ENCODE peak calls at places on chromosomes 6 and 20, in seven cellular contexts. K is GM04503, O is KBM-7, T is endothelial cell, F is endothelial cell of umbilical vein, D is amygdala, B is T-helper 1 cell. N is an unnamed sample.

GRCh38 chr6:158408552-158409130 is 96.4 kb downstream of the TULP4 start:
- DNase-seq in K (peak), B (no peak), T (peak), O (peak), F (peak), D (peak), N (no peak)

GRCh38 chr20:52515877-52516276 is 324.3 kb upstream of the ZFP64 start:
- DNase-seq in T (no peak), D (no peak), F (no peak), K (no peak), O (no peak), B (no peak), N (no peak)

GRCh38 chr6:2127484-2127911 is 117.9 kb downstream of the GMDS start:
- DNase-seq in D (no peak), F (peak), O (no peak), B (peak), K (no peak), T (peak), N (no peak)

GRCh38 chr6:124956018-124956417 is 6.2 kb upstream of the RNF217 start:
- DNase-seq in K (no peak), D (no peak), T (no peak), B (no peak), F (no peak), O (no peak), N (no peak)

GRCh38 chr6:69865126-69865525 is 1.2 kb upstream of the COL19A1 start:
- DNase-seq in O (no peak), T (no peak), D (no peak), K (peak), B (no peak), F (peak), N (no peak)

GRCh38 chr6:110999634-111000270 is 17.9 kb downstream of the RPF2 start:
- DNase-seq in K (no peak), F (peak), T (no peak), D (no peak), B (peak), O (peak), N (no peak)

GRCh38 chr20:63699466-63700198 is 3.2 kb downstream of the TNFRSF6B start:
- DNase-seq in D (no peak), K (no peak), B (no peak), O (no peak), T (no peak), F (no peak), N (no peak)

GRCh38 chr6:145734486-145735355 is 599 bp downstream of the EPM2A start:
- DNase-seq in F (peak), K (no peak), D (peak), B (peak), T (peak), O (peak), N (peak)

GRCh38 chr6:135062735-135063134 is 8.1 kb upstream of the HBS1L start:
- DNase-seq in O (no peak), K (no peak), F (no peak), D (no peak), B (no peak), T (no peak), N (no peak)

GRCh38 chr6:157099912-157100593 is 223.3 kb downstream of the TMEM242 start:
- DNase-seq in T (no peak), F (peak), B (peak), K (no peak), O (peak), D (no peak), N (no peak)

GRCh38 chr20:36175475-36175995 is 21.0 kb downstream of the EPB41L1 start:
- DNase-seq in F (no peak), O (no peak), B (no peak), T (no peak), D (no peak), K (no peak), N (no peak)

GRCh38 chr6:4888841-4889240 is 112.6 kb downstream of the CDYL start:
- DNase-seq in O (no peak), T (no peak), F (no peak), K (no peak), D (no peak), B (no peak), N (no peak)

GRCh38 chr6:7446644-7447325 is 57.2 kb downstream of the RIOK1 start:
- DNase-seq in O (no peak), K (no peak), D (no peak), F (no peak), T (no peak), B (no peak), N (no peak)

GRCh38 chr20:47063808-47064207 is 169.2 kb downstream of the EYA2 start:
- DNase-seq in O (no peak), T (no peak), D (no peak), F (no peak), K (no peak), B (no peak), N (no peak)

GRCh38 chr6:116364361-116364760 is 6.4 kb upstream of the DSE start:
- DNase-seq in F (no peak), D (no peak), K (no peak), B (no peak), O (no peak), T (no peak), N (no peak)

GRCh38 chr6:160378218-160378617 is 30.0 kb downstream of the SLC22A3 start:
- DNase-seq in K (no peak), B (no peak), D (no peak), O (no peak), T (no peak), F (no peak), N (no peak)

GRCh38 chr6:96465321-96465903 is 56.2 kb upstream of the UFL1 start:
- DNase-seq in F (no peak), O (no peak), B (peak), T (no peak), D (no peak), K (no peak), N (no peak)

GRCh38 chr20:58868795-58869194 is 16.3 kb downstream of the GNAS start:
- DNase-seq in D (peak), T (no peak), F (no peak), B (no peak), K (no peak), O (peak), N (no peak)

GRCh38 chr20:12982098-12982497 is 26.7 kb upstream of the SPTLC3 start:
- DNase-seq in O (no peak), F (no peak), K (no peak), T (no peak), D (no peak), B (no peak), N (no peak)

GRCh38 chr20:3751664-3752385 is 15.7 kb downstream of the ADISSP start:
- DNase-seq in K (no peak), F (no peak), O (no peak), T (no peak), D (no peak), B (peak), N (no peak)

GRCh38 chr6:128316258-128316952 is 204.0 kb downstream of the PTPRK start:
- DNase-seq in D (no peak), O (no peak), F (no peak), B (no peak), T (no peak), K (no peak), N (no peak)

GRCh38 chr20:10508468-10509251 is 73.6 kb downstream of the SLX4IP start:
- DNase-seq in F (no peak), D (no peak), T (no peak), K (peak), O (no peak), B (no peak), N (no peak)

GRCh38 chr6:50762798-50763197 is 49.5 kb downstream of the TFAP2D start:
- DNase-seq in K (no peak), F (no peak), B (no peak), T (no peak), D (no peak), O (no peak), N (no peak)

GRCh38 chr6:137271245-137272183 is 52.3 kb upstream of the IFNGR1 start:
- DNase-seq in D (no peak), K (peak), O (peak), B (peak), F (peak), T (no peak), N (no peak)

GRCh38 chr6:150196942-150197745 is 54.3 kb downstream of the PPP1R14C start:
- DNase-seq in K (no peak), D (no peak), B (no peak), F (no peak), T (no peak), O (no peak), N (no peak)

GRCh38 chr6:138533667-138534066 is 34.4 kb upstream of the NHSL1 start:
- DNase-seq in B (no peak), O (no peak), F (no peak), K (no peak), D (no peak), T (no peak), N (no peak)

GRCh38 chr6:168318579-168319278 is 848 bp downstream of the DACT2 start:
- DNase-seq in K (no peak), D (no peak), F (no peak), O (no peak), B (no peak), T (no peak), N (no peak)

GRCh38 chr6:89079611-89080213 is 839 bp upstream of the PNRC1 start:
- DNase-seq in O (peak), K (peak), T (no peak), F (peak), D (peak), B (peak), N (no peak)

GRCh38 chr20:14568225-14568624 is 230.8 kb upstream of the FLRT3 start:
- DNase-seq in B (no peak), O (no peak), D (no peak), K (no peak), T (no peak), F (no peak), N (no peak)

GRCh38 chr6:20266851-20267608 is 54.8 kb upstream of the MBOAT1 start:
- DNase-seq in D (no peak), B (no peak), T (no peak), K (no peak), F (no peak), O (peak), N (no peak)

GRCh38 chr6:169494038-169494437 is 207.8 kb downstream of the WDR27 start:
- DNase-seq in B (no peak), T (no peak), O (no peak), F (no peak), D (no peak), K (no peak), N (no peak)